ENCODE peak calls at places on chromosome 13, in four cellular contexts. X is Calu3; E is lower leg skin; T is activated CD4-positive, alpha-beta T cell treated with anti-CD3 and anti-CD28 coated beads, Interleukin-2, amount 50 U/mL, for 24 hours. Y is an unnamed sample.

GRCh38 chr13:63731896-63732295 is 2316.2 kb upstream of the PCDH20 start:
- DNase-seq in X (peak; percentile 9), E (no peak), T (no peak), Y (no peak)

GRCh38 chr13:41520699-41521630 is 63.6 kb downstream of the RGCC start:
- DNase-seq in X (no peak), E (no peak), T (no peak), Y (no peak)

GRCh38 chr13:112674412-112675383 is 15.1 kb upstream of the ATP11A start:
- DNase-seq in X (no peak), E (no peak), T (no peak), Y (no peak)

GRCh38 chr13:50386527-50387123 is 371.4 kb downstream of the KCNRG start:
- DNase-seq in X (no peak), E (no peak), T (no peak), Y (no peak)

GRCh38 chr13:95779522-95779921 is 102.6 kb downstream of the DNAJC3 start:
- DNase-seq in X (no peak), E (no peak), T (no peak), Y (no peak)

GRCh38 chr13:110307697-110308376 is 753 bp downstream of the COL4A2 start:
- DNase-seq in X (no peak), E (no peak), T (no peak), Y (peak; percentile 44)

GRCh38 chr13:110014719-110015118 is 228.3 kb upstream of the IRS2 start:
- DNase-seq in X (no peak), E (no peak), T (no peak), Y (no peak)

GRCh38 chr13:79791471-79792042 is 310.6 kb downstream of the NDFIP2 start:
- DNase-seq in X (no peak), E (no peak), T (no peak), Y (no peak)

GRCh38 chr13:95087746-95088305 is 213.4 kb downstream of the ABCC4 start:
- DNase-seq in X (no peak), E (no peak), T (no peak), Y (no peak)

GRCh38 chr13:96090240-96091101 is 564 bp downstream of the HS6ST3 start:
- DNase-seq in X (no peak), E (no peak), T (no peak), Y (no peak)

GRCh38 chr13:27005556-27005955 is 166.1 kb downstream of the USP12 start:
- DNase-seq in X (no peak), E (no peak), T (no peak), Y (no peak)

GRCh38 chr13:29162638-29163037 is 342.5 kb downstream of the MTUS2 start:
- DNase-seq in X (no peak), E (no peak), T (no peak), Y (no peak)

GRCh38 chr13:80979035-80979641 is 638.2 kb upstream of the SPRY2 start:
- DNase-seq in X (peak; percentile 20), E (no peak), T (no peak), Y (peak; percentile 50)

GRCh38 chr13:26867451-26868067 is 107.0 kb upstream of the GPR12 start:
- DNase-seq in X (peak; percentile 22), E (no peak), T (no peak), Y (no peak)

GRCh38 chr13:25375727-25376358 is 4.1 kb downstream of the ATP8A2 start:
- DNase-seq in X (peak; percentile 36), E (peak; percentile 21), T (peak; percentile 25), Y (no peak)

GRCh38 chr13:34750078-34750703 is 191.9 kb upstream of the NBEA start:
- DNase-seq in X (no peak), E (no peak), T (no peak), Y (no peak)

GRCh38 chr13:66036024-66036614 is 1194.0 kb downstream of the PCDH9 start:
- DNase-seq in X (no peak), E (no peak), T (no peak), Y (no peak)

GRCh38 chr13:44044544-44045178 is 165.0 kb downstream of the LACC1 start:
- DNase-seq in X (no peak), E (no peak), T (no peak), Y (no peak)

GRCh38 chr13:21243045-21243842 is 66.8 kb downstream of the MRPL57 start:
- DNase-seq in X (no peak), E (no peak), T (no peak), Y (no peak)

GRCh38 chr13:31927219-31927653 is 104.3 kb upstream of the FRY start:
- DNase-seq in X (peak; percentile 23), E (no peak), T (no peak), Y (peak; percentile 22)

GRCh38 chr13:71712988-71713653 is 153.9 kb downstream of the DACH1 start:
- DNase-seq in X (peak; percentile 0), E (no peak), T (no peak), Y (no peak)

GRCh38 chr13:19834704-19835103 is 28.7 kb downstream of the ZMYM5 start:
- DNase-seq in X (no peak), E (no peak), T (no peak), Y (no peak)

GRCh38 chr13:86569119-86569518 is 769.9 kb upstream of the SLITRK6 start:
- DNase-seq in X (no peak), E (no peak), T (no peak), Y (no peak)

GRCh38 chr13:109883181-109884180 is 97.1 kb upstream of the IRS2 start:
- DNase-seq in X (no peak), E (no peak), T (no peak), Y (no peak)

GRCh38 chr13:75541287-75541686 is 3.6 kb upstream of the COMMD6 start:
- DNase-seq in X (no peak), E (no peak), T (no peak), Y (no peak)

GRCh38 chr13:74062933-74063332 is 71.3 kb downstream of the KLF12 start:
- DNase-seq in X (no peak), E (no peak), T (no peak), Y (peak; percentile 49)

GRCh38 chr13:96431044-96431581 is 341.2 kb downstream of the HS6ST3 start:
- DNase-seq in X (no peak), E (no peak), T (no peak), Y (no peak)

GRCh38 chr13:102800145-102801041 is 1.5 kb downstream of the BIVM start:
- DNase-seq in X (peak; percentile 76), E (peak; percentile 60), T (peak; percentile 72), Y (peak; percentile 93)

GRCh38 chr13:45142440-45143345 is 22.4 kb downstream of the GTF2F2 start:
- DNase-seq in X (no peak), E (no peak), T (no peak), Y (no peak)

GRCh38 chr13:87147076-87147475 is 524.1 kb upstream of the SLITRK5 start:
- DNase-seq in X (no peak), E (no peak), T (no peak), Y (no peak)

GRCh38 chr13:74683411-74683810 is 549.2 kb upstream of the KLF12 start:
- DNase-seq in X (no peak), E (no peak), T (no peak), Y (no peak)

GRCh38 chr13:73960474-73960873 is 173.7 kb downstream of the KLF12 start:
- DNase-seq in X (no peak), E (no peak), T (no peak), Y (no peak)

GRCh38 chr13:98976338-98976737 is 1.5 kb downstream of the DOCK9 start:
- DNase-seq in X (no peak), E (no peak), T (no peak), Y (no peak)

GRCh38 chr13:63381078-63381859 is 1965.6 kb upstream of the PCDH20 start:
- DNase-seq in X (no peak), E (no peak), T (no peak), Y (no peak)

GRCh38 chr13:112972867-112973576 is 4.0 kb downstream of the MCF2L start:
- DNase-seq in X (no peak), E (no peak), T (no peak), Y (no peak)

GRCh38 chr13:39577833-39578232 is 25.2 kb downstream of the LHFPL6 start:
- DNase-seq in X (no peak), E (no peak), T (no peak), Y (no peak)

GRCh38 chr13:35789335-35790166 is 313.1 kb upstream of the MAB21L1 start:
- DNase-seq in X (no peak), E (no peak), T (no peak), Y (no peak)

GRCh38 chr13:78876915-78877549 is 218.1 kb upstream of the OBI1 start:
- DNase-seq in X (no peak), E (no peak), T (no peak), Y (no peak)